ENCODE peak calls at places on chromosomes 12 and 14, in seven cellular contexts. P is NCI-H2081, Q is cardiac muscle cell, H is AG08396, U is smooth muscle cell of the brain vasculature, A is Panc1, I is breast epithelium. E is an unnamed sample.

GRCh38 chr14:61462566-61463195 is 141.3 kb downstream of the PRKCH start:
- DNase-seq in P (no peak), Q (peak), H (no peak), U (no peak), A (no peak), I (no peak), E (no peak)

GRCh38 chr12:104942075-104942474 is 16.0 kb downstream of the SLC41A2 start:
- DNase-seq in P (no peak), Q (no peak), H (no peak), U (no peak), A (no peak), I (no peak), E (no peak)

GRCh38 chr14:74347795-74348100 is 523 bp upstream of the VRTN start:
- DNase-seq in P (no peak), Q (no peak), H (peak), U (no peak), A (no peak), I (no peak), E (no peak)

GRCh38 chr12:30996255-30996654 is 69.7 kb downstream of the TSPAN11 start:
- DNase-seq in P (no peak), Q (peak), H (peak), U (peak), A (no peak), I (no peak), E (no peak)

GRCh38 chr14:22438742-22439141 is 150.3 kb downstream of the DAD1 start:
- DNase-seq in P (no peak), Q (no peak), H (no peak), U (no peak), A (no peak), I (no peak), E (no peak)

GRCh38 chr14:99728231-99728920 is 44.3 kb downstream of the CYP46A1 start:
- DNase-seq in P (no peak), Q (no peak), H (no peak), U (no peak), A (no peak), I (no peak), E (no peak)

GRCh38 chr12:613996-614726 is 49.1 kb downstream of the NINJ2 start:
- DNase-seq in P (no peak), Q (peak), H (no peak), U (no peak), A (no peak), I (no peak), E (no peak)

GRCh38 chr14:71852201-71852600 is 80.0 kb upstream of the RGS6 start:
- DNase-seq in P (no peak), Q (peak), H (no peak), U (no peak), A (no peak), I (no peak), E (no peak)

GRCh38 chr14:95382747-95383146 is 63.0 kb upstream of the CLMN start:
- DNase-seq in P (no peak), Q (no peak), H (no peak), U (no peak), A (no peak), I (no peak), E (no peak)

GRCh38 chr12:79411791-79412190 is 279.0 kb downstream of the PAWR start:
- DNase-seq in P (no peak), Q (no peak), H (no peak), U (no peak), A (no peak), I (no peak), E (no peak)

GRCh38 chr14:55054098-55054497 is 2.7 kb downstream of the MAPK1IP1L start:
- DNase-seq in P (no peak), Q (no peak), H (no peak), U (no peak), A (no peak), I (no peak), E (no peak)

GRCh38 chr12:116542345-116542950 is 16.7 kb upstream of the MAP1LC3B2 start:
- DNase-seq in P (no peak), Q (no peak), H (no peak), U (no peak), A (no peak), I (no peak), E (no peak)

GRCh38 chr12:13745100-13745678 is 236.2 kb downstream of the GRIN2B start:
- DNase-seq in P (no peak), Q (no peak), H (no peak), U (no peak), A (no peak), I (no peak), E (no peak)

GRCh38 chr14:96501383-96501745 is 818 bp upstream of the PAPOLA start:
- DNase-seq in P (no peak), Q (no peak), H (peak), U (no peak), A (no peak), I (no peak), E (no peak)

GRCh38 chr12:46958093-46958492 is 121.3 kb upstream of the PCED1B start:
- DNase-seq in P (no peak), Q (no peak), H (no peak), U (no peak), A (no peak), I (no peak), E (no peak)

GRCh38 chr12:28463396-28463795 is 273.1 kb downstream of the CCDC91 start:
- DNase-seq in P (no peak), Q (no peak), H (no peak), U (no peak), A (no peak), I (no peak), E (no peak)

GRCh38 chr12:115975411-115975810 is 302.1 kb downstream of the MED13L start:
- DNase-seq in P (no peak), Q (no peak), H (no peak), U (no peak), A (no peak), I (no peak), E (no peak)

GRCh38 chr12:45343269-45344051 is 127.6 kb downstream of the ANO6 start:
- DNase-seq in P (no peak), Q (peak), H (peak), U (no peak), A (no peak), I (no peak), E (no peak)

GRCh38 chr14:54774824-54775223 is 127.8 kb downstream of the GCH1 start:
- DNase-seq in P (no peak), Q (no peak), H (no peak), U (no peak), A (no peak), I (no peak), E (no peak)

GRCh38 chr14:69079188-69079742 is 73.7 kb downstream of the DCAF5 start:
- DNase-seq in P (no peak), Q (peak), H (peak), U (no peak), A (peak), I (peak), E (no peak)

GRCh38 chr14:92495041-92495440 is 18.5 kb upstream of the RIN3 start:
- DNase-seq in P (no peak), Q (peak), H (no peak), U (no peak), A (no peak), I (peak), E (no peak)

GRCh38 chr14:23299986-23300686 is 2.5 kb downstream of the PPP1R3E start:
- DNase-seq in P (no peak), Q (no peak), H (no peak), U (no peak), A (no peak), I (no peak), E (no peak)

GRCh38 chr12:107847430-107847829 is 72.9 kb downstream of the ASCL4 start:
- DNase-seq in P (no peak), Q (no peak), H (peak), U (no peak), A (no peak), I (no peak), E (no peak)

GRCh38 chr12:64890873-64891468 is 66.5 kb downstream of the TBC1D30 start:
- DNase-seq in P (peak), Q (peak), H (peak), U (peak), A (peak), I (no peak), E (no peak)

GRCh38 chr12:130916251-130916911 is 37.3 kb upstream of the ADGRD1 start:
- DNase-seq in P (peak), Q (peak), H (peak), U (no peak), A (peak), I (no peak), E (no peak)

GRCh38 chr14:22333408-22334274 is 255.4 kb downstream of the DAD1 start:
- DNase-seq in P (peak), Q (peak), H (peak), U (no peak), A (peak), I (no peak), E (no peak)

GRCh38 chr12:81245458-81245857 is 167.6 kb downstream of the ACSS3 start:
- DNase-seq in P (peak), Q (no peak), H (no peak), U (no peak), A (no peak), I (no peak), E (no peak)

E was measured in cortex of kidney.